ENCODE peak calls at places on chromosomes 4 and X, in four cellular contexts. S, V, G and R are unnamed samples.

GRCh38 chrX:153944140-153944799 is at the start of gene RENBP:
- DNase-seq in G (peak), V (no peak), S (no peak), R (no peak)

GRCh38 chrX:65926095-65927019 is 113.5 kb downstream of the VSIG4 start:
- DNase-seq in S (no peak), G (no peak), V (no peak), R (no peak)

GRCh38 chrX:19332983-19333382 is 10.7 kb upstream of the PDHA1 start:
- DNase-seq in V (no peak), S (no peak), G (peak), R (peak)

GRCh38 chr4:172734555-172734954 is 434.1 kb upstream of the GALNT7 start:
- DNase-seq in V (no peak), G (no peak), S (no peak), R (no peak)

GRCh38 chr4:107736924-107737448 is 17.0 kb upstream of the PAPSS1 start:
- DNase-seq in S (no peak), G (peak), V (no peak), R (no peak)

GRCh38 chrX:119516157-119516702 is 48.0 kb downstream of the SLC25A5 start:
- DNase-seq in S (no peak), G (peak), V (no peak), R (no peak)

GRCh38 chr4:965766-966134 is 7.6 kb downstream of the DGKQ start:
- DNase-seq in S (peak), G (no peak), V (no peak), R (no peak)

GRCh38 chr4:165580379-165580905 is 201.6 kb downstream of the CPE start:
- DNase-seq in G (no peak), S (no peak), V (no peak), R (no peak)

GRCh38 chrX:103779156-103779555 is 2.5 kb downstream of the PLP1 start:
- DNase-seq in V (no peak), G (no peak), S (no peak), R (no peak)

GRCh38 chr4:189059996-189060570 is 880.6 kb upstream of the FRG1 start:
- DNase-seq in S (no peak), G (no peak), V (no peak), R (no peak)

GRCh38 chr4:140223056-140223810 is 69.2 kb upstream of the MAML3 start:
- DNase-seq in V (no peak), S (no peak), G (no peak), R (no peak)

GRCh38 chrX:120642871-120643270 is 13.0 kb upstream of the C1GALT1C1 start:
- DNase-seq in V (no peak), G (no peak), S (no peak), R (no peak)

GRCh38 chr4:176875026-176875425 is 82.3 kb upstream of the VEGFC start:
- DNase-seq in V (no peak), G (no peak), S (no peak), R (no peak)

GRCh38 chr4:19403786-19404185 is 847.9 kb upstream of the SLIT2 start:
- DNase-seq in G (no peak), S (no peak), V (no peak), R (no peak)

GRCh38 chr4:61375316-61375715 is 175.2 kb downstream of the ADGRL3 start:
- DNase-seq in V (no peak), S (no peak), G (no peak), R (no peak)

GRCh38 chr4:22595684-22596083 is 79.8 kb upstream of the ADGRA3 start:
- DNase-seq in V (no peak), S (no peak), G (no peak), R (no peak)

GRCh38 chr4:97646997-97647396 is 496.3 kb downstream of the STPG2 start:
- DNase-seq in V (no peak), S (no peak), G (no peak), R (no peak)

GRCh38 chr4:40918330-40918729 is 168.6 kb downstream of the NSUN7 start:
- DNase-seq in S (no peak), G (no peak), V (peak), R (no peak)

GRCh38 chr4:173529505-173530325 is at the start of gene HAND2:
- DNase-seq in S (no peak), V (no peak), G (peak), R (peak)

GRCh38 chrX:71117358-71117757 is 1.0 kb upstream of the MED12 start:
- DNase-seq in G (no peak), V (no peak), S (no peak), R (no peak)

GRCh38 chr4:173357939-173358338 is 12.8 kb upstream of the SAP30 start:
- DNase-seq in G (no peak), S (no peak), V (no peak), R (no peak)

GRCh38 chr4:188658958-188659522 is 519.8 kb downstream of the TRIML1 start:
- DNase-seq in G (peak), S (no peak), V (no peak), R (no peak)

GRCh38 chr4:169906104-169906503 is 120.1 kb downstream of the MFAP3L start:
- DNase-seq in G (no peak), S (no peak), V (no peak), R (no peak)

GRCh38 chr4:145566767-145567166 is 52.4 kb upstream of the MMAA start:
- DNase-seq in G (no peak), V (no peak), S (no peak), R (no peak)

GRCh38 chrX:65910899-65911298 is 129.0 kb downstream of the VSIG4 start:
- DNase-seq in G (no peak), S (no peak), V (no peak), R (no peak)

GRCh38 chr4:168759959-168760527 is 250.0 kb downstream of the CBR4 start:
- DNase-seq in S (no peak), G (no peak), V (no peak), R (no peak)
- TF ChIP-seq CTCF in S (no peak), G (no peak), V (no peak), R (no peak)

GRCh38 chr4:122914292-122914904 is 8.0 kb downstream of the NUDT6 start:
- DNase-seq in S (no peak), V (no peak), G (no peak), R (no peak)
- TF ChIP-seq CTCF in S (peak), V (no peak), G (no peak), R (peak)

GRCh38 chr4:179352221-179352620 is 1910.0 kb upstream of the AGA start:
- DNase-seq in G (no peak), S (no peak), V (no peak), R (no peak)
- TF ChIP-seq CTCF in G (no peak), S (no peak), V (no peak), R (no peak)

DNA sequence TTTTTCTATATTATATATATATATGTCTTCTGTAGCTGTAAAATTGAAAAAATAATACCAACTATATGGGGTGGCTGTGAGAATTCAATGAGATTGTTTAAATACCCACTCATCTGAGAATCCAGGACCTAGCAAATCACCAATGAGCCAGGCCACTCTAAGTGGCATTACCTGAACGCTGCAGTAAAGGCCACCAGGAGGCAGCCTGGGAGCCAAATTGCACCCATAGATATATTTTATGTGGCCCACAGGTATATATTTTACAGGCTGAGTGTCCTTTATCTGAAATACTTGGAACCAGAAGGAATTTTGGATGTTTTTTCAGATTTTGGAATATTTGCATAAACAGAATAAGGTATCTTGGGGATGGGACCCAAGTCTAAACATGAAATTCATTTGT is 58.2 kb upstream of the C4orf50 start:
- DNase-seq in G (peak), V (no peak), S (no peak), R (no peak)
- TF ChIP-seq CTCF in G (peak), V (no peak), S (no peak), R (peak)

GRCh38 chrX:133745361-133745760 is 240.0 kb downstream of the GPC3 start:
- DNase-seq in S (no peak), G (no peak), V (no peak), R (no peak)
- TF ChIP-seq CTCF in S (no peak), G (no peak), V (no peak), R (peak)

GRCh38 chr4:76585897-76586360 is 150.9 kb downstream of the SHROOM3 start:
- DNase-seq in S (peak), G (peak), V (peak), R (no peak)
- TF ChIP-seq CTCF in S (peak), G (no peak), V (no peak), R (peak)

GRCh38 chrX:77731821-77732419 is 54.1 kb downstream of the ATRX start:
- DNase-seq in G (no peak), V (no peak), S (no peak), R (no peak)

GRCh38 chrX:77733342-77733741 is 52.7 kb downstream of the ATRX start:
- DNase-seq in G (no peak), S (no peak), V (no peak), R (no peak)
- TF ChIP-seq CTCF in G (no peak), S (no peak), V (no peak), R (no peak)

DNA sequence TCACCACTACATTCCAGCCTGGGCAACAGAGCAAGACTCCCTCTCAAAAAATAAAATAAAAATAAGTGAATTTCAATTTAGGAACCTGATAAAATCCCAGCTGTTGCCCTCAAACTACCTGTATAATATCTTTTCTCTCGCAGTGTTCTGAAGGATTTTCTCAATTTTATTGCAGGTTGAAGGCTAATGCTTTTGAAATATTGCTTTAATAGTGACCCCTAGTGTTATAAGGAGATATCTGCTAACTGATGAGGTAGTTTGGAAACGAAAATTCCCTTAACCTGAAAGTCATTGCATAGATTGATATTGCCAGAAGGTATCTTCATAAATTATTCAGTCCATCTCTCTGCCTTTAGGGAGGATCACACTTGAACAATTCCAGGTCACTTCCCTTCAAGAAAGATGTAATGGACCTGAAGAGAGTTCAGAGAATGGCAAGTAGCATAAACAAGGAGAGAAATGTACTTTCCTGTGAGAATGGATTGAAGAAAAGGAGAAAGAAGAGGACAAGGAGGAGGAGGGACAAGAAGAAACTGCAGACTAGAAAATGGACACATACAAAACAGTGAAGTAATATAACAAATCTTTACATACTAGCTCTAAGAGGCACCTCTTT is 44.1 kb downstream of the TIGD4 start:
- DNase-seq in S (no peak), V (no peak), G (no peak), R (no peak)
- TF ChIP-seq CTCF in S (peak), V (no peak), G (no peak), R (peak)

GRCh38 chrX:77628294-77629025 is 157.6 kb downstream of the ATRX start:
- DNase-seq in S (no peak), V (no peak), G (no peak), R (no peak)
- TF ChIP-seq CTCF in S (no peak), V (no peak), G (no peak), R (peak)